ENCODE peak calls at places on chromosome 21, in ten cellular contexts. S is sciatic nerve; Y is T-cell; P is right cardiac atrium; A is GM23338; I is CD4-positive, CD25-positive, alpha-beta regulatory T cell; W is RWPE2; C is activated T-cell treated with anti-CD3 and anti-CD28 coated beads, Interleukin-2, amount 50 U/mL, for 72 hours; O is lower lobe of right lung; N is heart left ventricle. L is an unnamed sample.

GRCh38 chr21:44765231-44766013 is 36.2 kb downstream of the UBE2G2 start:
- ATAC-seq in C (peak; percentile 81), P (peak; percentile 9), W (peak; percentile 35), A (no peak), I (peak; percentile 31), O (no peak), S (no peak), Y (peak; percentile 87), N (no peak), L (peak; percentile 85)

GRCh38 chr21:43271452-43272020 is 102.7 kb downstream of the CRYAA start:
- ATAC-seq in S (no peak), P (no peak), N (no peak), C (no peak), O (no peak), A (no peak), I (no peak), W (no peak), Y (no peak), L (no peak)

GRCh38 chr21:38126677-38127271 is 130.0 kb upstream of the KCNJ15 start:
- ATAC-seq in S (no peak), W (peak; percentile 90), C (peak; percentile 69), P (peak; percentile 71), A (peak; percentile 99), O (peak; percentile 91), I (no peak), N (peak; percentile 68), Y (no peak), L (peak; percentile 64)

GRCh38 chr21:31354604-31355443 is 10.8 kb upstream of the TIAM1 start:
- ATAC-seq in O (peak; percentile 67), W (peak; percentile 83), P (no peak), S (peak; percentile 38), A (no peak), N (peak; percentile 38), C (peak; percentile 89), I (peak; percentile 89), Y (peak; percentile 93), L (peak; percentile 87)

GRCh38 chr21:42781150-42781980 is 98.0 kb downstream of the WDR4 start:
- ATAC-seq in C (no peak), A (peak; percentile 62), I (no peak), N (no peak), W (peak; percentile 66), P (no peak), Y (no peak), O (peak; percentile 60), S (peak; percentile 56), L (no peak)

GRCh38 chr21:37503848-37504467 is 137.4 kb downstream of the DYRK1A start:
- ATAC-seq in C (peak; percentile 82), I (no peak), Y (no peak), W (no peak), P (no peak), A (peak; percentile 68), O (no peak), N (no peak), S (no peak), L (peak; percentile 68)

GRCh38 chr21:33350676-33351075 is 25.9 kb downstream of the IFNAR1 start:
- ATAC-seq in A (no peak), W (no peak), Y (peak; percentile 85), O (no peak), C (no peak), I (peak; percentile 84), P (no peak), S (no peak), N (no peak), L (no peak)

GRCh38 chr21:37667380-37667779 is 248.9 kb downstream of the KCNJ6 start:
- ATAC-seq in O (peak; percentile 17), I (no peak), N (no peak), Y (no peak), P (peak; percentile 24), S (no peak), C (no peak), A (no peak), W (no peak), L (no peak)

GRCh38 chr21:42195378-42196031 is 23.4 kb upstream of the ABCG1 start:
- ATAC-seq in N (peak; percentile 39), Y (no peak), P (no peak), O (peak; percentile 88), A (no peak), C (no peak), S (peak; percentile 53), I (no peak), W (peak; percentile 26), L (no peak)

GRCh38 chr21:14560555-14560954 is 14.4 kb upstream of the SAMSN1 start:
- ATAC-seq in I (no peak), A (no peak), Y (no peak), P (no peak), S (no peak), N (no peak), W (no peak), C (peak; percentile 64), O (no peak), L (peak; percentile 60)

GRCh38 chr21:42777064-42777756 is 102.1 kb downstream of the WDR4 start:
- ATAC-seq in I (no peak), O (no peak), Y (no peak), W (no peak), P (no peak), N (peak; percentile 40), A (no peak), C (no peak), S (no peak), L (no peak)

GRCh38 chr21:29436143-29436542 is 137.4 kb downstream of the BACH1 start:
- ATAC-seq in P (peak; percentile 87), O (no peak), C (peak; percentile 71), I (peak; percentile 88), Y (peak; percentile 94), N (peak; percentile 90), S (no peak), A (peak; percentile 32), W (no peak), L (peak; percentile 52)

GRCh38 chr21:43294194-43294902 is 125.5 kb downstream of the CRYAA start:
- ATAC-seq in A (no peak), C (no peak), P (peak; percentile 68), Y (no peak), S (no peak), W (no peak), O (no peak), N (peak; percentile 83), I (no peak), L (no peak)

GRCh38 chr21:45465105-45465504 is 60.1 kb downstream of the COL18A1 start:
- ATAC-seq in W (no peak), A (no peak), N (no peak), S (no peak), Y (no peak), O (no peak), P (no peak), I (no peak), C (no peak), L (no peak)

GRCh38 chr21:37670883-37671282 is 245.4 kb downstream of the KCNJ6 start:
- ATAC-seq in O (peak; percentile 65), S (no peak), N (no peak), A (no peak), I (no peak), C (no peak), W (peak; percentile 70), P (no peak), Y (no peak), L (no peak)

GRCh38 chr21:42503711-42504110 is 7.7 kb upstream of the RSPH1 start:
- ATAC-seq in Y (no peak), C (peak; percentile 46), O (no peak), A (no peak), W (no peak), I (no peak), S (no peak), N (no peak), P (no peak), L (no peak)

GRCh38 chr21:45423968-45424853 is 19.2 kb downstream of the COL18A1 start:
- ATAC-seq in N (no peak), S (no peak), Y (no peak), A (no peak), W (no peak), I (no peak), O (no peak), P (no peak), C (no peak), L (no peak)

GRCh38 chr21:26966360-26966977 is 419 bp downstream of the ADAMTS5 start:
- ATAC-seq in W (peak; percentile 24), S (peak; percentile 13), N (peak; percentile 4), Y (no peak), P (peak; percentile 5), C (no peak), A (peak; percentile 17), I (no peak), O (peak; percentile 27), L (no peak)

GRCh38 chr21:31489014-31489413 is 145.0 kb upstream of the TIAM1 start:
- ATAC-seq in N (no peak), C (no peak), I (no peak), S (no peak), Y (no peak), P (peak; percentile 47), W (no peak), O (no peak), A (no peak), L (no peak)

GRCh38 chr21:14617040-14617393 is 70.9 kb upstream of the SAMSN1 start:
- ATAC-seq in A (peak; percentile 70), S (no peak), Y (no peak), W (no peak), C (no peak), P (no peak), O (no peak), I (no peak), N (no peak), L (no peak)

GRCh38 chr21:34835526-34835925 is 166.7 kb downstream of the CLIC6 start:
- ATAC-seq in S (peak; percentile 80), A (peak; percentile 70), I (no peak), Y (no peak), N (peak; percentile 42), O (peak; percentile 54), W (no peak), C (no peak), P (peak; percentile 48), L (no peak)

GRCh38 chr21:43375006-43375826 is 51.7 kb downstream of the SIK1 start:
- ATAC-seq in C (no peak), Y (no peak), P (no peak), I (no peak), A (no peak), N (no peak), W (no peak), S (no peak), O (no peak), L (no peak)

GRCh38 chr21:28018741-28019669 is 973.7 kb downstream of the LTN1 start:
- ATAC-seq in I (no peak), Y (no peak), W (peak; percentile 70), S (peak; percentile 85), O (peak; percentile 42), A (peak; percentile 79), P (peak; percentile 64), N (peak; percentile 45), C (no peak), L (peak; percentile 77)

GRCh38 chr21:39087238-39087975 is 95.8 kb downstream of the PSMG1 start:
- ATAC-seq in S (peak; percentile 88), C (no peak), I (no peak), O (no peak), W (no peak), N (peak; percentile 94), Y (no peak), A (no peak), P (peak; percentile 83), L (no peak)

GRCh38 chr21:34642211-34643075 is 26.4 kb upstream of the CLIC6 start:
- ATAC-seq in P (no peak), A (no peak), I (peak; percentile 20), Y (no peak), C (no peak), N (no peak), S (no peak), O (no peak), W (no peak), L (no peak)

GRCh38 chr21:35855463-35855862 is 204.9 kb downstream of the SETD4 start:
- ATAC-seq in P (no peak), S (no peak), C (no peak), W (no peak), I (no peak), O (no peak), N (no peak), A (no peak), Y (no peak), L (no peak)

L was measured in activated T-helper 17 cell treated with anti-CD3 and anti-CD28 coated beads, Interleukin-2, amount 50 U/mL, for 72 hours.